ENCODE peak calls at places on chromosomes 7 and 10, in four cellular contexts. P, I, E and Z are unnamed samples.

GRCh38 chr7:112869111-112869774 is 79.0 kb upstream of the TMEM168 start:
- DNase-seq in E (no peak), P (peak), I (no peak), Z (no peak)

GRCh38 chr10:75910032-75910431 is 478.6 kb downstream of the LRMDA start:
- DNase-seq in P (no peak), I (no peak), E (no peak), Z (no peak)

GRCh38 chr7:55977831-55978230 is 13.4 kb downstream of the NIPSNAP2 start:
- DNase-seq in P (no peak), E (peak), I (no peak), Z (no peak)

GRCh38 chr10:69464401-69464800 is 13.1 kb downstream of the TSPAN15 start:
- DNase-seq in P (no peak), E (no peak), I (no peak), Z (no peak)

GRCh38 chr10:114708717-114709352 is 50.8 kb upstream of the ABLIM1 start:
- DNase-seq in I (no peak), E (no peak), P (no peak), Z (no peak)

GRCh38 chr10:34816067-34817002 is 1.2 kb upstream of the PARD3 start:
- DNase-seq in P (no peak), I (peak), E (no peak), Z (no peak)

GRCh38 chr7:147584771-147585193 is 1005.8 kb upstream of the C7orf33 start:
- DNase-seq in P (no peak), E (no peak), I (no peak), Z (no peak)

GRCh38 chr10:112570585-112570984 is 123.6 kb downstream of the VTI1A start:
- DNase-seq in E (no peak), P (no peak), I (no peak), Z (no peak)

GRCh38 chr7:95927781-95928180 is 155.4 kb downstream of the DYNC1I1 start:
- DNase-seq in P (no peak), I (peak), E (no peak), Z (no peak)

GRCh38 chr10:62858364-62858763 is 42.2 kb upstream of the EGR2 start:
- DNase-seq in I (no peak), P (no peak), E (no peak), Z (no peak)

GRCh38 chr10:78182841-78183240 is 149.2 kb downstream of the RPS24 start:
- DNase-seq in E (no peak), P (no peak), I (no peak), Z (no peak)

GRCh38 chr10:26441491-26442214 is 3.5 kb downstream of the APBB1IP start:
- DNase-seq in E (no peak), P (peak), I (no peak), Z (no peak)

GRCh38 chr7:77199008-77199966 is at the start of gene FGL2:
- DNase-seq in E (peak), I (peak), P (peak), Z (peak)

GRCh38 chr10:127996586-127996985 is 89.7 kb downstream of the PTPRE start:
- DNase-seq in I (no peak), E (no peak), P (no peak), Z (no peak)

GRCh38 chr10:74841265-74841973 is 15.0 kb downstream of the KAT6B start:
- DNase-seq in I (no peak), E (peak), P (no peak), Z (no peak)

GRCh38 chr10:88107698-88108097 is 244.3 kb downstream of the PTEN start:
- DNase-seq in I (no peak), E (no peak), P (no peak), Z (no peak)

GRCh38 chr10:69360485-69361302 is 56.0 kb downstream of the TACR2 start:
- DNase-seq in E (peak), I (peak), P (no peak), Z (no peak)

GRCh38 chr10:117184821-117185220 is 12.5 kb upstream of the KCNK18 start:
- DNase-seq in I (no peak), P (no peak), E (no peak), Z (no peak)

GRCh38 chr10:110059965-110060364 is 52.2 kb downstream of the ADD3 start:
- DNase-seq in E (no peak), I (no peak), P (no peak), Z (no peak)

GRCh38 chr7:102288285-102288930 is 1.7 kb downstream of the SH2B2 start:
- DNase-seq in I (no peak), E (no peak), P (no peak), Z (no peak)

GRCh38 chr10:92074126-92074887 is 150.7 kb downstream of the BTAF1 start:
- DNase-seq in P (no peak), E (no peak), I (no peak), Z (no peak)

GRCh38 chr10:124058346-124059003 is 34.9 kb downstream of the CHST15 start:
- DNase-seq in E (no peak), P (no peak), I (no peak), Z (no peak)

GRCh38 chr7:98294798-98295382 is 13.4 kb downstream of the BRI3 start:
- DNase-seq in E (peak), P (no peak), I (no peak), Z (no peak)

GRCh38 chr10:87930929-87931835 is 67.8 kb downstream of the PTEN start:
- DNase-seq in P (no peak), I (no peak), E (no peak), Z (no peak)

GRCh38 chr10:29598861-29599311 is 35.9 kb downstream of the SVIL start:
- DNase-seq in E (no peak), I (peak), P (no peak), Z (no peak)

GRCh38 chr7:129947001-129947400 is 5.8 kb downstream of the UBE2H start:
- DNase-seq in I (no peak), E (no peak), P (no peak), Z (no peak)

GRCh38 chr10:30645340-30645827 is 15.8 kb upstream of the LYZL2 start:
- DNase-seq in I (no peak), E (peak), P (no peak), Z (no peak)

GRCh38 chr10:58158806-58159205 is 108.9 kb downstream of the IPMK start:
- DNase-seq in E (no peak), P (no peak), I (no peak), Z (peak)

GRCh38 chr10:36182059-36182654 is 540.1 kb upstream of the FZD8 start:
- DNase-seq in I (no peak), P (no peak), E (no peak), Z (no peak)

GRCh38 chr7:38374507-38374906 is 101.1 kb upstream of the TARP start:
- DNase-seq in E (no peak), I (no peak), P (peak), Z (peak)

GRCh38 chr10:31451766-31452165 is 132.8 kb downstream of the ZEB1 start:
- DNase-seq in I (no peak), P (no peak), E (no peak), Z (no peak)

GRCh38 chr10:71015674-71016073 is 127.3 kb upstream of the PCBD1 start:
- DNase-seq in P (no peak), E (no peak), I (no peak), Z (no peak)

GRCh38 chr10:6148908-6149307 is 53.8 kb upstream of the PFKFB3 start:
- DNase-seq in E (no peak), I (no peak), P (no peak), Z (no peak)

GRCh38 chr7:2241580-2242540 is at the start of the genes MRM2 and NUDT1:
- DNase-seq in E (peak), I (peak), P (peak), Z (peak)

GRCh38 chr10:68231106-68231901 is 609 bp downstream of the ATOH7 start:
- DNase-seq in P (peak), I (peak), E (peak), Z (peak)

GRCh38 chr7:22962775-22963358 is 51.1 kb downstream of the HYCC1 start:
- DNase-seq in I (no peak), E (no peak), P (no peak), Z (no peak)

GRCh38 chr10:94279835-94280709 is 82.7 kb downstream of the NOC3L start:
- DNase-seq in E (peak), I (no peak), P (peak), Z (peak)

GRCh38 chr7:100584677-100585510 is 1.0 kb downstream of the LRCH4 start:
- DNase-seq in P (no peak), E (peak), I (no peak), Z (no peak)
- H3K27ac ChIP-seq in P (peak), E (peak), I (peak), Z (peak)

GRCh38 chr10:17062493-17063487 is 66.8 kb downstream of the CUBN start:
- DNase-seq in I (peak), P (no peak), E (peak), Z (no peak)
- H3K27ac ChIP-seq in I (peak), P (no peak), E (peak), Z (no peak)

GRCh38 chr10:21293518-21294356 is 231.7 kb downstream of the SKIDA1 start:
- DNase-seq in E (no peak), P (no peak), I (no peak), Z (no peak)
- H3K27ac ChIP-seq in E (no peak), P (no peak), I (no peak), Z (no peak)

DNA sequence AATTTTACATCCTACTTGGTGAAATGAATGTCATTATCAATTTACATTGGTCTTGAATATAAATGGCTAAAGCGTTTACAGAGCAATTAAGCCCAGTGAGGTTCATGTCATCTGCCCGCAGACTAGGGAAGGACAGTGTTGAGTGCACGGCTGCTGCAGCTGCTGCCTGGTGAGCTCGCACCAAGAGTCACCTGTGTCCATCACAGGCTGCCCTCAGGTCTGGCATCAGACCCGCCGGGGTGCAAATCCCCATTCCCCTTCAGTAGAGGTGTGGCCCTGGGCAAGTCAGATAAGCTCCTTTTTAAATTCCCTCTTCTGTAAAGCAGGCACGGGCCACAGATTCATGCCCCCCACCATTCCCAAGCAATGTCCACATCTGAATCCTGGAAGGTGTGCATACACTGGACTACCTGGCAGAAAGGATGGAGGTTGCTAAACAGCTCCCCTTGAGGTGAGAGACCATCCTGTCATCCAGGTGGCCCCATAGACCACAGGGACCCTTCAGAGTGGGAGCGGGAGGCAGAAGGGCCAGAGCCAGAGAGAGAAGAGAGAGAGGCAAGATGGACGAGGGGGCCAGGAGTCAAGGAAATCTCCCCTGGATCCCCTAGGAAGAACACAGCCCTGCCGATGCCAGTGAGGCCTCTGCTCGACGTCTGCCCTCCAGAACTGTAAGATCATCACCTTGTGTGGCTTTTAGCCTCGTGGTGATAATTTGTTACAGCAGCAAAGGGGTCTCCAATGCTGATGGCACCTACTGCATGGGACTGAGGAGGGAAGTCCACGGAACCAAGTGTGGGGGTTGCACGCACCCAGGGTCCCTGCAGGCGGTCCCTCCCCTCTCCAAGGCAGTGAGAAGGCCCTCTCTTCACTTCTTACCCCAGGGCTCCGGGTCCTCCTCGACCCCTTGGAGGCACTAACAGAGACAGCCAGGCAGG is 168.8 kb downstream of the TCERG1L start:
- DNase-seq in E (no peak), P (no peak), I (no peak), Z (no peak)
- H3K27ac ChIP-seq in E (no peak), P (no peak), I (no peak), Z (no peak)

GRCh38 chr10:27464993-27465392 is 39.1 kb upstream of the RAB18 start:
- DNase-seq in I (no peak), E (no peak), P (peak), Z (no peak)
- H3K27ac ChIP-seq in I (no peak), E (no peak), P (peak), Z (no peak)